ENCODE peak calls at places on chromosome 9, in four cellular contexts. One of them, this sample, is unnamed.

GRCh38 chr9:107389617-107390071 is 99.9 kb downstream of the KLF4 start:
- DNase-seq in GM12878: no peak
- DNase-seq in SK-N-SH: no peak
- DNase-seq in HepG2: peak
- DNase-seq in this sample: no peak

GRCh38 chr9:134365791-134366222 is 39.6 kb downstream of the RXRA start:
- DNase-seq in SK-N-SH: peak
- DNase-seq in GM12878: no peak
- DNase-seq in HepG2: no peak
- DNase-seq in this sample: peak

GRCh38 chr9:99433555-99433954 is 211.5 kb downstream of the SEC61B start:
- DNase-seq in GM12878: peak
- DNase-seq in HepG2: peak
- DNase-seq in SK-N-SH: no peak
- DNase-seq in this sample: no peak

GRCh38 chr9:89655990-89656657 is 51.3 kb downstream of the GADD45G start:
- DNase-seq in SK-N-SH: no peak
- DNase-seq in HepG2: no peak
- DNase-seq in GM12878: no peak
- DNase-seq in this sample: no peak

GRCh38 chr9:93464395-93464794 is 11.0 kb upstream of the FAM120AOS start:
- DNase-seq in SK-N-SH: no peak
- DNase-seq in GM12878: no peak
- DNase-seq in HepG2: no peak
- DNase-seq in this sample: no peak

GRCh38 chr9:114902773-114903589 is 27.4 kb downstream of the TNFSF8 start:
- DNase-seq in SK-N-SH: no peak
- DNase-seq in HepG2: no peak
- DNase-seq in GM12878: no peak
- DNase-seq in this sample: no peak

GRCh38 chr9:104386425-104387069 is 117.5 kb upstream of the OR13F1 start:
- DNase-seq in HepG2: peak
- DNase-seq in SK-N-SH: peak
- DNase-seq in GM12878: no peak
- DNase-seq in this sample: no peak

GRCh38 chr9:77589046-77589795 is 58.9 kb downstream of the GNA14 start:
- DNase-seq in SK-N-SH: no peak
- DNase-seq in HepG2: no peak
- DNase-seq in GM12878: no peak
- DNase-seq in this sample: no peak

GRCh38 chr9:29668732-29669131 is 2095.5 kb upstream of the C9orf72 start:
- DNase-seq in HepG2: no peak
- DNase-seq in SK-N-SH: no peak
- DNase-seq in GM12878: no peak
- DNase-seq in this sample: no peak

GRCh38 chr9:123073991-123074422 is 40.5 kb downstream of the GPR21 start:
- DNase-seq in HepG2: no peak
- DNase-seq in GM12878: no peak
- DNase-seq in SK-N-SH: no peak
- DNase-seq in this sample: no peak

GRCh38 chr9:92506184-92506857 is 24.0 kb upstream of the ASPN start:
- DNase-seq in SK-N-SH: no peak
- DNase-seq in HepG2: no peak
- DNase-seq in GM12878: no peak
- DNase-seq in this sample: no peak

GRCh38 chr9:101991926-101992325 is 253.5 kb upstream of the GRIN3A start:
- DNase-seq in HepG2: no peak
- DNase-seq in SK-N-SH: no peak
- DNase-seq in GM12878: no peak
- DNase-seq in this sample: no peak

GRCh38 chr9:128629136-128629535 is 27.5 kb downstream of the DYNC2I2 start:
- DNase-seq in SK-N-SH: peak
- DNase-seq in HepG2: no peak
- DNase-seq in GM12878: no peak
- DNase-seq in this sample: no peak
- TF ChIP-seq MAX in SK-N-SH: no peak
- TF ChIP-seq MAX in HepG2: no peak
- TF ChIP-seq MAX in GM12878: no peak
- TF ChIP-seq MAX in this sample: no peak

DNA sequence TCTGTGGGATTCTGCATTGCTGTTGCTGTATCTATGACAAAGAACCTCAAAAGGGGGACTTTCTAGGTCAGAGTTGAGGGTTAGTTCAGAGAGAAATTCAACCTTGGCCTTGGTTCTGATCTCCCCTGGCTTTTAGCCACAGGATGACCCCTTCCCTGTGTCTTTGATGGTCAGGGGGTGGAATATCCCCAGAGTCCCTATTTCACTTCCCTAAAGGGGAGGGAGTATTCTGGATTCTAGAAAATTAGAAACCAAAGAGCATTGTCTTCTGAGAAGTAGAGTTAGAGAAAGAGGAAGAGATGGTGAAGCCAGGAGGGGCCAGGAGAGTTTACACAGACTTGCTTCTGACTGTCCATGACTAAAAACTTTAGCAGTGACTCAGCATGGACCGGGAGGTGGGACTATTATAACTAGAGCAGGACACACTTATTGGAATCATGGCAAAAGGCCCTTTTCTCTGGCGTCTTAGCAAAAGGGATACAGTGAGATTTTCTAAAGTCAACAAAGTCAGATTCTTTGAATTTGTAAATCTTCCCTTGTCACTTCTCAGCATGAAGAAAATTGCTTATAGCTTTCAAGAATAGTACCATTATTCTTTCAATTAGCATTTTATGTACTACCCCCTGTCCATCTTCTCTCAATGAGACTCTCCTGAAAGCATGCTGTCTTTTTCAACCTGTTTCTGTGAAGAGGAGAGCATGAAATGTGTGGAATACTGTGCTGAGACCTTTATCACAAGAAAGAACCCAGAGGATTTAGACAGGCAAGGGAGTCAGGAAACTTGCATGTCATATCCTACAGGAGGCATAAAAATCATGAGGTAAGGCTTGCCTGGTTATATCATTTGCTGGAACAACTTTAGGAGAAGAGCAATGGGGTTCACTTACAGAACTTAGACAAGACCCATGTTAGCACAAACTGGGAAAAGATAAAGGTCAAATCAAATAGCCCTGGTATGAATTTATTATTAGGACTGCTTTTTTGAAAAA is 56.5 kb upstream of the LPAR1 start:
- DNase-seq in SK-N-SH: no peak
- DNase-seq in GM12878: peak
- DNase-seq in HepG2: no peak
- DNase-seq in this sample: no peak
- TF ChIP-seq NFIC in SK-N-SH: no peak
- TF ChIP-seq NFIC in GM12878: peak
- TF ChIP-seq NFIC in HepG2: no peak
- TF ChIP-seq NFIC in this sample: no peak

GRCh38 chr9:113587471-113588031 is 124.0 kb downstream of the RGS3 start:
- DNase-seq in GM12878: no peak
- DNase-seq in HepG2: no peak
- DNase-seq in SK-N-SH: peak
- DNase-seq in this sample: peak
- TF ChIP-seq MAX in GM12878: no peak
- TF ChIP-seq MAX in HepG2: no peak
- TF ChIP-seq MAX in SK-N-SH: no peak
- TF ChIP-seq MAX in this sample: no peak

GRCh38 chr9:96122756-96123155 is 179.2 kb downstream of the HSD17B3 start:
- DNase-seq in SK-N-SH: no peak
- DNase-seq in HepG2: no peak
- DNase-seq in GM12878: no peak
- DNase-seq in this sample: no peak
- TF ChIP-seq NFIC in SK-N-SH: no peak
- TF ChIP-seq NFIC in HepG2: no peak
- TF ChIP-seq NFIC in GM12878: no peak
- TF ChIP-seq NFIC in this sample: no peak

DNA sequence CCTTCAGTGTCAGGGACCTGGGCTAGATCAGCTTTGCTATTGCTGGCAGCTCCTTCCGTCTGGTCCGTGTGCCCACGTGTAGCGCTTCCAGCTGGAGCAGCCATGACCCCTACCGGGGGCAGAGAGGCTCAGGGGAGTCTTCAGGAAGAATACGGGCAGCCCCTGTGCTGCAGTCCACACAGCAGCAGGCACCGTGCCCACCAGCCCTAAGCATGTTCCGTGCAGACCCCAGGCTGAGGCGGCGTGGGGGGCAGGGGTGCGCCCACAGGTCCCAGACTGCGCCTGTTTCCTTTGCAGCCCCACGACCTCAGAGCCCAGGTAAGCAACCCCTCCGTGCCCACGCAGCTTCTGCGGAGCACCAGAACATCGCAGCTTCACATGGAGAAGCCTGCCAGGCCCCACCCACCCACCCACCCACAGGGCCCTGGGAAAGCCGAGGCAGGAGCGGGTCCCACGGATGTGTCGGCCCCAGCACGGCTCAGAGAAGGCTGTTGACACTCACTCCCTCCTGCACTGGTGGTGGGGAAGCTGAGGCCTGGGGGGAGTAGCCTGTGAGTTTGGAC is 83.1 kb downstream of the KCNT1 start:
- DNase-seq in HepG2: no peak
- DNase-seq in GM12878: no peak
- DNase-seq in SK-N-SH: no peak
- DNase-seq in this sample: no peak
- TF ChIP-seq MAX in HepG2: no peak
- TF ChIP-seq MAX in GM12878: no peak
- TF ChIP-seq MAX in SK-N-SH: no peak
- TF ChIP-seq MAX in this sample: no peak

GRCh38 chr9:121593066-121593465 is 58.4 kb upstream of the DAB2IP start:
- DNase-seq in HepG2: no peak
- DNase-seq in SK-N-SH: no peak
- DNase-seq in GM12878: no peak
- DNase-seq in this sample: no peak
- TF ChIP-seq NFIC in HepG2: no peak
- TF ChIP-seq NFIC in SK-N-SH: no peak
- TF ChIP-seq NFIC in GM12878: no peak
- TF ChIP-seq NFIC in this sample: no peak

GRCh38 chr9:117574099-117574498 is 130.1 kb upstream of the TLR4 start:
- DNase-seq in GM12878: no peak
- DNase-seq in HepG2: no peak
- DNase-seq in SK-N-SH: peak
- DNase-seq in this sample: no peak
- TF ChIP-seq MAX in GM12878: no peak
- TF ChIP-seq MAX in HepG2: no peak
- TF ChIP-seq MAX in SK-N-SH: no peak
- TF ChIP-seq MAX in this sample: no peak

DNA sequence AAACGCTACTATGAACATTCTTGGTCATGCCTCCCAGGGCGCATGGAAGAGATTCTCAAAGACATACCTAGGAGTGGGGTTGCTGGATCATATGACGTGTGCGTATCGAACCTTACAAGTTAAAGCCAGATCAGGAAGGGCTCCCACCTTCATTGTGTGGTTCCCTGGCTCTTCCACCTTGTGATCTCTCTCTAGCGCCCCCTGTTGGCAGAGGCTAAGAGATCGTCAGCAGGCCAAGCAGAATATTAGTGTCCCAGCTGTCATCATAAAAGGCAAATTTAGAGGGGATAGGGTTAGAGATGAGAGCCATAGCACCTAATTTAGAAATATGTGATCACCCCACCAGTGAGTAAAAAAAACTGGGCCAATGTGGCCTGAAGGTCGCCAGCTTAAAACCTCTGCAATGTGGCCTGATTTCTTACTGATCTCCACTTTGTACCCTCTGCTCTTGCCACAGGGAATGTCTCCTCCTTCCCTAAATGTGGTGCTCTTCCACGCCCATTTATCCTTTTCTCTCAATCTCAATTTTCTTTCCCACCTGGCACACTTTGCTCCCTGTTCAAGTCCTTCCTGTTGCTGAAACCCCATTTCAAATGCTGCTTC is 91.7 kb upstream of the SHB start:
- DNase-seq in SK-N-SH: peak
- DNase-seq in HepG2: peak
- DNase-seq in GM12878: no peak
- DNase-seq in this sample: peak
- TF ChIP-seq NFIC in SK-N-SH: no peak
- TF ChIP-seq NFIC in HepG2: no peak
- TF ChIP-seq NFIC in GM12878: no peak
- TF ChIP-seq NFIC in this sample: no peak

DNA sequence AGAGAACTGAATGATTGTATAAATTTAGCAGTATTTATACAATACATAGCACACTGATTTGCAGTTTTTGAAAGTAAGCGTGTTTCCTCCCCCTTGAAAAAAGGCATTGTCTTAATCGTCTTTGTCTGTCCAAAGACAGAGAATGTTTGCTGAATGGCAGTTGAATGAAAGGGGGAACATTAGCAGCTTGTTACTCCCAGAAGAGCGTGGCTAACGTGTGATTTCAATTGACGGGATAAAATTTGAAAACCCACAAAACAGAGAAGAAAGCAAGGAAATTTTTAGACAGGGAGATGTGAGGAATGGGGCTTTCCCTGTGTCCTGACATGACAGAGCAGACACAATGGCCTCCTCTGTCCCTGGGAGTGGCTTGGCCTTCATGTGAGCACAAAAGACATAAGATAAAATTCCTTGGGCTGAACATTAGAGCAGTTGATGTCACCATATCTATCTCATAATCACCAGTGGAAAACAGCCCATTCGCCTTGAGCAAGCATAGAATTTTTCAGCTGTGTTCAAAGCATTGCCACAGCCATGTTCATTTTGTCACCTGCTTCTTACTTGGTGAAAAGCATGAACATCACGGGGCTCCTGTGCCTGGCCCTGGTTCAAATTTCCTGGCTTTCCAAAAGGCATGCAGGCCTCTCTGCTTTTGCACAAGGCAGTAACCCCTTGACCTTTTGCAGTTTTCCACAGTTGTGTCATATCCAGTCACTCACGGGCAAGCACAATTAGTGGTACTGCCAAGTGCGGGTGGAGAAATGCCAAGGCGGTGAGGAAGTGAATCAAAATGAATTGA is 126.9 kb downstream of the TLE1 start:
- DNase-seq in HepG2: peak
- DNase-seq in GM12878: no peak
- DNase-seq in SK-N-SH: no peak
- DNase-seq in this sample: no peak
- TF ChIP-seq MAX in HepG2: no peak
- TF ChIP-seq MAX in GM12878: no peak
- TF ChIP-seq MAX in SK-N-SH: peak
- TF ChIP-seq MAX in this sample: no peak

This sample was measured in K562.